ENCODE peak calls at places on chromosomes 7 and 10, in nine cellular contexts. M, O, W, E, A, C, S, U and G are unnamed samples.

GRCh38 chr10:120732643-120733313 is 118.4 kb upstream of the WDR11 start:
- DNase-seq in M (no peak), O (no peak), W (no peak), E (no peak), A (no peak), C (no peak), S (peak), U (peak), G (no peak)

GRCh38 chr10:132096863-132097478 is 31.2 kb downstream of the JAKMIP3 start:
- DNase-seq in M (peak), O (no peak), W (no peak), E (no peak), A (no peak), C (no peak), S (no peak), U (no peak), G (no peak)

GRCh38 chr7:28808786-28809533 is 149.2 kb downstream of the TRIL start:
- DNase-seq in M (no peak), O (no peak), W (peak), E (no peak), A (no peak), C (no peak), S (no peak), U (peak), G (no peak)

GRCh38 chr7:55055479-55055878 is 36.7 kb downstream of the EGFR start:
- DNase-seq in M (no peak), O (no peak), W (no peak), E (peak), A (no peak), C (no peak), S (no peak), U (peak), G (no peak)

GRCh38 chr10:95387383-95387782 is 96.6 kb upstream of the PDLIM1 start:
- DNase-seq in M (no peak), O (no peak), W (no peak), E (no peak), A (no peak), C (no peak), S (no peak), U (no peak), G (no peak)

GRCh38 chr7:150439926-150440325 is 10.5 kb upstream of the GIMAP8 start:
- DNase-seq in M (no peak), O (no peak), W (no peak), E (peak), A (no peak), C (no peak), S (no peak), U (peak), G (no peak)

GRCh38 chr10:132107211-132107946 is 41.6 kb downstream of the JAKMIP3 start:
- DNase-seq in M (peak), O (peak), W (peak), E (no peak), A (no peak), C (no peak), S (no peak), U (no peak), G (no peak)

GRCh38 chr10:85008493-85009181 is 680.2 kb downstream of the CCSER2 start:
- DNase-seq in M (peak), O (no peak), W (no peak), E (no peak), A (no peak), C (no peak), S (no peak), U (no peak), G (no peak)

GRCh38 chr10:117112220-117112619 is 25.9 kb downstream of the VAX1 start:
- DNase-seq in M (no peak), O (no peak), W (no peak), E (no peak), A (no peak), C (no peak), S (no peak), U (no peak), G (no peak)

GRCh38 chr10:70493660-70494234 is 15.2 kb downstream of the PALD1 start:
- DNase-seq in M (no peak), O (no peak), W (peak), E (no peak), A (no peak), C (no peak), S (peak), U (no peak), G (no peak)

GRCh38 chr7:120170849-120171248 is 102.1 kb upstream of the KCND2 start:
- DNase-seq in M (no peak), O (no peak), W (no peak), E (peak), A (no peak), C (no peak), S (no peak), U (peak), G (no peak)

GRCh38 chr7:82247814-82248433 is 195.7 kb downstream of the CACNA2D1 start:
- DNase-seq in M (no peak), O (no peak), W (no peak), E (no peak), A (no peak), C (no peak), S (peak), U (no peak), G (no peak)

GRCh38 chr10:78185693-78186055 is 152.0 kb downstream of the RPS24 start:
- DNase-seq in M (peak), O (peak), W (no peak), E (no peak), A (no peak), C (no peak), S (no peak), U (no peak), G (no peak)

GRCh38 chr10:84701321-84701720 is 372.9 kb downstream of the CCSER2 start:
- DNase-seq in M (no peak), O (no peak), W (no peak), E (no peak), A (no peak), C (no peak), S (no peak), U (no peak), G (no peak)

GRCh38 chr7:8260871-8261707 is 878 bp downstream of the ICA1 start:
- DNase-seq in M (peak), O (peak), W (peak), E (peak), A (no peak), C (peak), S (peak), U (no peak), G (no peak)

GRCh38 chr10:21318768-21319167 is 206.7 kb downstream of the SKIDA1 start:
- DNase-seq in M (no peak), O (no peak), W (no peak), E (no peak), A (no peak), C (no peak), S (no peak), U (no peak), G (no peak)

GRCh38 chr10:72511414-72511813 is 114.5 kb downstream of the MICU1 start:
- DNase-seq in M (no peak), O (no peak), W (no peak), E (no peak), A (no peak), C (no peak), S (no peak), U (no peak), G (no peak)

GRCh38 chr7:157470017-157470322 is 133.2 kb downstream of the DNAJB6 start:
- DNase-seq in M (no peak), O (no peak), W (no peak), E (no peak), A (no peak), C (no peak), S (no peak), U (no peak), G (no peak)

GRCh38 chr10:63052083-63052482 is 81.0 kb upstream of the NRBF2 start:
- DNase-seq in M (no peak), O (no peak), W (no peak), E (no peak), A (no peak), C (no peak), S (no peak), U (no peak), G (no peak)

GRCh38 chr7:90938371-90938770 is 325.9 kb upstream of the FZD1 start:
- DNase-seq in M (no peak), O (no peak), W (no peak), E (no peak), A (no peak), C (no peak), S (no peak), U (peak), G (no peak)

GRCh38 chr7:152759655-152760383 is at the start of gene ACTR3B:
- DNase-seq in M (peak), O (peak), W (peak), E (peak), A (peak), C (peak), S (peak), U (peak), G (peak)

GRCh38 chr7:47153571-47153970 is 428.3 kb downstream of the TNS3 start:
- DNase-seq in M (peak), O (no peak), W (no peak), E (no peak), A (no peak), C (peak), S (peak), U (peak), G (no peak)

GRCh38 chr10:69938541-69938991 is 114.1 kb upstream of the MACROH2A2 start:
- DNase-seq in M (no peak), O (no peak), W (no peak), E (no peak), A (no peak), C (peak), S (no peak), U (no peak), G (no peak)

GRCh38 chr7:31047282-31047681 is 4.8 kb upstream of the ADCYAP1R1 start:
- DNase-seq in M (no peak), O (no peak), W (no peak), E (no peak), A (no peak), C (no peak), S (no peak), U (no peak), G (no peak)

GRCh38 chr10:107686095-107686494 is 521.6 kb upstream of the SORCS1 start:
- DNase-seq in M (peak), O (peak), W (peak), E (no peak), A (no peak), C (no peak), S (no peak), U (no peak), G (no peak)

GRCh38 chr10:33410860-33411234 is 76.4 kb upstream of the NRP1 start:
- DNase-seq in M (no peak), O (no peak), W (no peak), E (no peak), A (no peak), C (no peak), S (no peak), U (no peak), G (no peak)
- TF ChIP-seq CTCF in M (no peak), O (no peak), W (no peak), E (no peak), A (no peak), C (no peak), S (no peak), U (no peak), G (no peak)

DNA sequence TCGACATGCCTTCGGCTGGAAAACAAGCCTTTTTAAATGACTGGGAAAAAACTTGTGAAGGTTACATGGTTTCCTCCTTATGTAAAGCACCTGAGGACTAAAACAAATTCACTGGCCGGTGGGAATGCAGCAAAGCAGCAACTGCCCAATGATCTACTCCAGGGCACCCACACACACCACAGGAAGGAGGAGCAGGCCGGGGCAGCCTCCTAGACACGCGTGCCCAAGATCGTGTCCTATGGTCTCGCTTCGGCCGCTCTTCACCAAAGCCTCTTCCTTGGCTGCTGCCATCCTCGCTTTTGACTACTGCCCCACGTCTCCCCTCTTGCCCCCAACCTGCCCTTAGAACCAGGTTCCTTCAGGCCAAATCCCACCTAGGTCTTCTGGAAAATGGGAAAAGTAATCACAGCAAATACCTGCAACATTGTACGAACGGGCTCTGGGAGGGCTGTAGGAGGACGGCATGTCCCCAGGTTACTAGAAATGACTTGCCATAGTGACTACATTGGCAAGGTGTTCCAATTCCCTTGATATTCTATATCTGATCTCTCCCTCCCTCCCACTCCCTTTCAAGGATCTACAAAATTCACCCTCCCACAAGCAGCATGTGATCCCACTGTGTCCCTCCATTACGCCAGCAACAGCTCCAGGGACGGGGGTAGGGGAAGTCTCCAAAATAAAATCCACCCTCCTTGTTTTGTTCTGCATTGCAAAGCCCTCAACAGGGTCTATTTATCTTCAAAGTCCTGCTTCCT is 84.9 kb downstream of the RNF216 start:
- DNase-seq in M (no peak), O (no peak), W (no peak), E (no peak), A (no peak), C (no peak), S (no peak), U (no peak), G (no peak)
- H3K27ac ChIP-seq in M (peak), O (peak), W (peak), E (peak), A (peak), C (peak), S (no peak), U (peak), G (peak)

DNA sequence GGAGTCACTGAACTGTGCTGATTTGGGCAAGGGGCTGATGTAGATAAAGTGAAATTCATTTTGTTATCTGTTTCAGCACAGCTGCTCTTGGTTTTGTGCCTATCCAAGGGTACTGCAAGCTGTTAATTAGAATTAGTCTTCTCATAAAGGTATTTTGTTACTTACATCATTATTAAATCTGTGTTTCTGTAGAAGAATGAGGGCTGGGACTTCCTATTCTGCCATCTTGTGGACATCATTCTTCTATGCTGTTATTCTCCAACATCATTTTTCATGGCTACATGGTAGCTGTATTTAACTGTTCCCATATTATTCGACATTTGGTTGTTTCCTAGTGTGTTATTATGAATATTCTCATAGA is 76.2 kb upstream of the CCDC71L start:
- DNase-seq in M (no peak), O (no peak), W (no peak), E (peak), A (no peak), C (no peak), S (no peak), U (peak), G (no peak)
- TF ChIP-seq CTCF in M (no peak), O (peak), W (no peak), E (peak), A (peak), C (no peak), S (peak), U (peak), G (no peak)

GRCh38 chr10:14040787-14041631 is 289.7 kb downstream of the FRMD4A start:
- DNase-seq in M (no peak), O (no peak), W (no peak), E (no peak), A (no peak), C (no peak), S (no peak), U (no peak), G (no peak)
- H3K27ac ChIP-seq in M (peak), O (peak), W (no peak), E (no peak), A (peak), C (peak), S (no peak), U (no peak), G (no peak)

GRCh38 chr10:122709971-122710370 is 10.3 kb upstream of the C10orf120 start:
- DNase-seq in M (no peak), O (no peak), W (no peak), E (no peak), A (no peak), C (no peak), S (no peak), U (no peak), G (no peak)

GRCh38 chr10:122707535-122707934 is 7.9 kb upstream of the C10orf120 start:
- DNase-seq in M (no peak), O (no peak), W (no peak), E (no peak), A (no peak), C (no peak), S (no peak), U (no peak), G (no peak)

GRCh38 chr10:122713091-122713885 is 13.6 kb upstream of the C10orf120 start:
- DNase-seq in M (no peak), O (no peak), W (no peak), E (no peak), A (no peak), C (no peak), S (no peak), U (no peak), G (no peak)

GRCh38 chr10:122706947-122707346 is 7.3 kb upstream of the C10orf120 start:
- DNase-seq in M (no peak), O (no peak), W (no peak), E (no peak), A (no peak), C (no peak), S (no peak), U (no peak), G (no peak)

DNA sequence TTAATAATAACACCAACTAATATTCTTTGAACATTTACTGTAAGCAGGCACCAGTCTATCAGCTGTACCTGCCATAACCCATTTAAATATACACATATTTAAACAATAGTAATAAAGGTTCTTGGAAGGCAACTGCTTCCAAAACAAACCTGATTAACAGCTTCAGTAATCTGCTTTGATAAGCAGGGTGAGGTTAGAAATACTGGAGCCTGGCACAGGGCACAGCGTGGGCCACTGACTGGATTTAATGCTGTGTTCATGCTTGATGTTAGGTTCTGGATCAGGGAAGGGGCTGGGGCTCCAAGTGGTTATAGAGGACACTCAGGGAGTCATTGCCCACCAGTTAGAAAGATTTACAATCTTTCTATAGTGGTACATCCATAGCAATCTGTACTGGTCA is 10.9 kb upstream of the C10orf120 start:
- DNase-seq in M (no peak), O (no peak), W (no peak), E (no peak), A (no peak), C (no peak), S (no peak), U (no peak), G (no peak)
- TF ChIP-seq CTCF in M (no peak), O (no peak), W (no peak), E (no peak), A (no peak), C (no peak), S (no peak), U (no peak), G (no peak)

DNA sequence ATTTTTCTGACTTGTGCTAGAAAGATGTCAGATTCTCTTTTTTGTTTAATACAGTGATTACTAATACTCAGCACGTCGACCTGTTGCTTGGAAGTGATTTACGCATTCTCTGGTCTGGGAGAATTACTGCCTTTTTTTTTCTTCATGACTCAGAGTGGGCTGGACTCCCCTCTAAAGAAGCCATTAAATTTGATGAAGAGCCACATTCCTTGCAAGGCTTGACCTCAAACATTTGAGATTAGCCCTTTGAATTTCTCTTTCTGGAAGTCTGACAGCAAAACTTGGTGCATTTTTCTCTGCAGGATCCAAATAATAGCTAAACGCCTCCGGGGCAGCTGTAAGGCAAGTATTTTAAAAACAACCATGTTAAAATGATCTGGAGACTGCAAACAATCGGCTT is 171.6 kb downstream of the GALNT17 start:
- DNase-seq in M (no peak), O (no peak), W (no peak), E (no peak), A (no peak), C (no peak), S (no peak), U (peak), G (no peak)
- H3K27ac ChIP-seq in M (no peak), O (no peak), W (no peak), E (no peak), A (no peak), C (no peak), S (no peak), U (peak), G (no peak)

DNA sequence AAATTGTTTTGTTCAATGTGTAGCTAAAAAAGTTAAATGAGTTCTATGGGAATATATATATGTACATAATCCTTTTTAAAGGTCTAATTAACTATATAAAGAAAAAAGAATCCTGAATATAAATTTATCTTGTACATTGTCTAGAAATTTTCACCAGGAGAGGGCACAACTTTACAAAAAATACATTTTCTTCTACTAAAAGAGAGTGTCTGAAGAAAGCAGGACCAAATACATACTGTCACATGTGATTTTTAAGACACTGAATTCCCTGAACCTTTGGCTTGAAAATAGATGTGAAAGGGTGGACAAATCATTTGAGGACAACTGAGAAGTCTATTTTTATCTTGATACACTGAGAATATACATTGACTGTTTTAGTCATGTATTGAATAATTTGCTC is 204.3 kb downstream of the DGKB start:
- DNase-seq in M (no peak), O (no peak), W (no peak), E (no peak), A (no peak), C (no peak), S (no peak), U (no peak), G (no peak)
- TF ChIP-seq CTCF in M (no peak), O (no peak), W (no peak), E (no peak), A (no peak), C (no peak), S (peak), U (no peak), G (no peak)